ENCODE peak calls at places on chromosomes 5 and 9, in nine cellular contexts. U, N, J, C, X, D, Q, T and R are unnamed samples.

GRCh38 chr5:42552597-42552996 is 129.4 kb downstream of the GHR start:
- DNase-seq in U (no peak), N (no peak), J (no peak), C (no peak), X (no peak), D (no peak), Q (no peak), T (no peak), R (no peak)

GRCh38 chr5:89435347-89435746 is 552.4 kb upstream of the MEF2C start:
- DNase-seq in U (no peak), N (no peak), J (no peak), C (no peak), X (no peak), D (no peak), Q (no peak), T (no peak), R (no peak)

GRCh38 chr9:26947736-26948135 is 694 bp upstream of the PLAA start:
- DNase-seq in U (no peak), N (no peak), J (peak), C (peak), X (no peak), D (no peak), Q (no peak), T (no peak), R (no peak)

GRCh38 chr9:131397100-131397790 is 3.4 kb downstream of the PRRC2B start:
- DNase-seq in U (no peak), N (no peak), J (peak), C (peak), X (no peak), D (no peak), Q (peak), T (peak), R (no peak)

GRCh38 chr9:90393355-90394152 is 249.1 kb downstream of the DIRAS2 start:
- DNase-seq in U (no peak), N (no peak), J (no peak), C (no peak), X (no peak), D (no peak), Q (no peak), T (no peak), R (no peak)

GRCh38 chr9:130137870-130138653 is 34.1 kb upstream of the NCS1 start:
- DNase-seq in U (peak), N (peak), J (peak), C (peak), X (no peak), D (no peak), Q (peak), T (no peak), R (no peak)

GRCh38 chr5:76472338-76473336 is 69.6 kb downstream of the IQGAP2 start:
- DNase-seq in U (no peak), N (no peak), J (no peak), C (no peak), X (no peak), D (no peak), Q (no peak), T (no peak), R (no peak)

GRCh38 chr5:82147860-82148573 is 130.1 kb downstream of the RPS23 start:
- DNase-seq in U (no peak), N (no peak), J (peak), C (peak), X (no peak), D (no peak), Q (no peak), T (no peak), R (peak)

GRCh38 chr5:122195784-122196394 is 66.5 kb downstream of the ZNF474 start:
- DNase-seq in U (no peak), N (peak), J (peak), C (peak), X (no peak), D (no peak), Q (no peak), T (peak), R (no peak)

GRCh38 chr5:140989254-140989653 is 23.0 kb downstream of the PCDHAC2 start:
- DNase-seq in U (no peak), N (no peak), J (no peak), C (no peak), X (no peak), D (no peak), Q (no peak), T (no peak), R (no peak)

GRCh38 chr9:128495804-128496417 is 8.6 kb upstream of the GLE1 start:
- DNase-seq in U (no peak), N (no peak), J (no peak), C (no peak), X (no peak), D (peak), Q (no peak), T (peak), R (no peak)

GRCh38 chr5:34826347-34826746 is 12.6 kb upstream of the TTC23L start:
- DNase-seq in U (no peak), N (no peak), J (no peak), C (peak), X (no peak), D (no peak), Q (no peak), T (peak), R (no peak)

GRCh38 chr5:176678584-176678983 is 31.3 kb downstream of the TSPAN17 start:
- DNase-seq in U (no peak), N (no peak), J (no peak), C (no peak), X (no peak), D (no peak), Q (no peak), T (no peak), R (no peak)

GRCh38 chr5:134420326-134420725 is 8.6 kb upstream of the CDKN2AIPNL start:
- DNase-seq in U (no peak), N (no peak), J (peak), C (peak), X (no peak), D (no peak), Q (no peak), T (no peak), R (no peak)

GRCh38 chr5:30239331-30240022 is 954.0 kb upstream of the CDH6 start:
- DNase-seq in U (no peak), N (no peak), J (no peak), C (no peak), X (no peak), D (no peak), Q (no peak), T (no peak), R (no peak)
- H3K27ac ChIP-seq in U (no peak), N (no peak), J (no peak), C (no peak), X (no peak), D (no peak), Q (no peak), T (no peak), R (no peak)

DNA sequence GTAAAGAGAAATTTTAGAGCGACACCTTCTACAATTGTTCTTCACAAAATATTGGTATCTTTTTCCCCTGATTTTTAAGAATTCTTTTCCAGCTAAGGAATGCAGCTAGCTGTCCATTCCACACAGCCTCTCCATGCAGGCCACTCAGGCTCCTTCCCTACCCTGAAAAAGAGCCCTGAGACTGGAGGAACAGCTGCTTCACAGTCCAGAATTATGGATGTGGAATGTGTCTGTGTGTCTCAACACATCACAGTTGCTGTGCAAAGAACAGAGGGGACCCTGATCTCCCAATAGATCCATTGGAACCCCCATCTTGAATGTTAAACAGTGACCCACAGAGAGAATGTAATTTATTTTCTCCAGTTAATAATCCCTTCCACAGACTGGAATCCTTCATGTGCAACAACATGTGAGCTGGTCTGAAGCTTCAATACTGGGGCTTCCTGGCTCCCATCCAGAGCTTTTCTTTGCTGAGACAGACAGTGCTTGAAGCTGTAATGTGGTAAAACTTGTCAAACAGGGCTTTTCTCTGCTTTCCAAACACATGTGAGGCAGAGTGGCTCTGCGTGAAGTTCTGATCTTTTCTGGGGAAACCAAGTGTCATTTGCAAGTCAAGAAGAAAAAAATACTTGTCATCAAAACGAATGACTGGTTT is 53.3 kb upstream of the SMC5 start:
- DNase-seq in U (no peak), N (no peak), J (no peak), C (no peak), X (no peak), D (no peak), Q (no peak), T (no peak), R (no peak)
- H3K27ac ChIP-seq in U (no peak), N (no peak), J (no peak), C (no peak), X (no peak), D (no peak), Q (no peak), T (no peak), R (no peak)

DNA sequence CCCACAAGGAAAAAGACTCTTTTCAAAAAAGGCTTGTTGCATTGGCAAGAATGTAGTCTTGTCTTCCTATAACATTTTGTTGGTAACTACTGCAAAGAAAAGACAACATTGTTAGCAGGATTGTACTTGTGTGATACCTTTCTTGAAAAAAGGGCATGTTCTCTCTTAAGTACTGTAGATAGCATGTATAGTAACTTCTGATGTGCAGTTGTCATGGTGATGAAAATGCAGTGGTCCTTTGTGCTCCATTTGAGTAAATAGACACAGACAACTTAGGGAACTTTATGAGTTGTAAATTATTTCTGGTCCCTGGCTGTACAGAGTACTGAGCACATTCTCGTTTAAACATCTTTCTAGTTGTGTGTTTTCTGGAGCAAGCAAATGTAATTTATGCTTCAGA is 103.3 kb downstream of the CD180 start:
- DNase-seq in U (no peak), N (no peak), J (no peak), C (no peak), X (no peak), D (no peak), Q (no peak), T (no peak), R (no peak)
- H3K27ac ChIP-seq in U (no peak), N (no peak), J (no peak), C (no peak), X (no peak), D (no peak), Q (no peak), T (no peak), R (no peak)

GRCh38 chr9:133341369-133342082 is 5.5 kb upstream of the SURF6 start:
- DNase-seq in U (peak), N (no peak), J (no peak), C (no peak), X (no peak), D (no peak), Q (peak), T (no peak), R (peak)

GRCh38 chr9:133340916-133341315 is 4.9 kb upstream of the SURF6 start:
- DNase-seq in U (no peak), N (no peak), J (no peak), C (no peak), X (no peak), D (no peak), Q (no peak), T (no peak), R (no peak)

GRCh38 chr9:133340256-133340655 is 4.3 kb upstream of the SURF6 start:
- DNase-seq in U (no peak), N (no peak), J (no peak), C (no peak), X (no peak), D (no peak), Q (no peak), T (no peak), R (no peak)

GRCh38 chr9:133342570-133342969 is 5.4 kb downstream of the MED22 start:
- DNase-seq in U (no peak), N (no peak), J (no peak), C (no peak), X (no peak), D (no peak), Q (no peak), T (no peak), R (no peak)

DNA sequence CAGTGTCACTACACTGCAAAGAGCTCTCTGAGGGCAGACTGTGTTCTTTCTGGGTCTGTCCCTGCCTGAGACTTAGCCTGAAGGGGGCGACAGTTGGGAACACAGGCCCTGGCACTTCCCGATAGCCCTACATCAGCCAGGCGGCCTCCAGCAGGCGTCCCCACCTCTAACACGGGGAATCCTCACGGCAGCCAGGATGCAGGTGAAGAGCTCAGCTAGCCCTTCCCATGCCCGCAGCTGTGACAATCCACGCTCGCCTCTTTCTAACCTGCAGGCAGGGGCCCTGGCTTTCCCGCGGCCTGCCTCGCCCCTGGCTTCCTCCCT is 5.9 kb downstream of the MED22 start:
- DNase-seq in U (no peak), N (no peak), J (no peak), C (no peak), X (no peak), D (no peak), Q (no peak), T (no peak), R (no peak)
- H3K27ac ChIP-seq in U (no peak), N (no peak), J (no peak), C (no peak), X (no peak), D (no peak), Q (no peak), T (no peak), R (no peak)

GRCh38 chr9:503331-503730 is 288.7 kb downstream of the DOCK8 start:
- DNase-seq in U (no peak), N (no peak), J (no peak), C (no peak), X (no peak), D (no peak), Q (no peak), T (no peak), R (no peak)
- H3K27ac ChIP-seq in U (no peak), N (no peak), J (no peak), C (no peak), X (no peak), D (no peak), Q (no peak), T (peak), R (no peak)

GRCh38 chr5:126415789-126416188 is 7.4 kb upstream of the GRAMD2B start:
- DNase-seq in U (no peak), N (no peak), J (no peak), C (no peak), X (no peak), D (no peak), Q (no peak), T (no peak), R (no peak)
- H3K27ac ChIP-seq in U (no peak), N (no peak), J (no peak), C (no peak), X (no peak), D (no peak), Q (peak), T (no peak), R (peak)

GRCh38 chr5:128441923-128442322 is 96.1 kb downstream of the FBN2 start:
- DNase-seq in U (no peak), N (no peak), J (no peak), C (no peak), X (no peak), D (no peak), Q (no peak), T (no peak), R (no peak)
- H3K27ac ChIP-seq in U (no peak), N (no peak), J (no peak), C (no peak), X (no peak), D (no peak), Q (no peak), T (peak), R (no peak)